ENCODE peak calls at places on chromosomes 11 and 22, in nine cellular contexts. D, V, Y, F, J, W, K, S and R are unnamed samples.

GRCh38 chr11:115201121-115201792 is 303.0 kb downstream of the CADM1 start:
- DNase-seq in S (no peak), Y (no peak), D (no peak), W (no peak), V (peak), K (no peak), J (no peak), F (no peak), R (peak)

GRCh38 chr11:30016588-30017363 is at the start of gene KCNA4:
- DNase-seq in F (peak), W (no peak), K (no peak), Y (peak), V (no peak), D (no peak), S (peak), J (no peak), R (peak)

GRCh38 chr22:29152381-29153138 is 53.1 kb upstream of the EMID1 start:
- DNase-seq in Y (peak), J (no peak), F (no peak), V (no peak), S (no peak), K (no peak), D (no peak), W (no peak), R (peak)

GRCh38 chr11:43751726-43752125 is 71.2 kb downstream of the HSD17B12 start:
- DNase-seq in J (no peak), D (no peak), F (no peak), W (no peak), K (no peak), Y (no peak), V (no peak), S (no peak), R (no peak)

GRCh38 chr11:75056806-75057205 is 39.9 kb downstream of the OR2AT4 start:
- DNase-seq in F (no peak), S (no peak), D (no peak), W (no peak), J (no peak), V (no peak), Y (no peak), K (no peak), R (no peak)

GRCh38 chr11:9280655-9281301 is 15.6 kb upstream of the DENND5A start:
- DNase-seq in F (no peak), K (peak), S (no peak), W (no peak), Y (no peak), V (peak), J (peak), D (peak), R (peak)

GRCh38 chr11:66326261-66327111 is 9.6 kb upstream of the CD248 start:
- DNase-seq in V (peak), K (peak), Y (peak), F (no peak), W (peak), S (peak), J (peak), D (no peak), R (no peak)

GRCh38 chr22:44335903-44336803 is 23.4 kb upstream of the SHISAL1 start:
- DNase-seq in F (no peak), D (no peak), V (no peak), K (no peak), Y (no peak), S (no peak), W (no peak), J (peak), R (no peak)

GRCh38 chr11:75208444-75208843 is 32.1 kb upstream of the TPBGL start:
- DNase-seq in J (no peak), K (no peak), V (no peak), F (no peak), W (no peak), Y (no peak), S (no peak), D (no peak), R (no peak)

GRCh38 chr11:130023204-130023603 is 20.6 kb upstream of the PRDM10 start:
- DNase-seq in K (no peak), Y (no peak), D (no peak), J (peak), V (peak), S (peak), F (no peak), W (no peak), R (peak)

GRCh38 chr11:46680815-46681214 is 19.6 kb downstream of the ARHGAP1 start:
- DNase-seq in D (no peak), J (no peak), K (no peak), Y (peak), W (no peak), S (no peak), V (no peak), F (no peak), R (no peak)

GRCh38 chr11:112658521-112658920 is 302.7 kb upstream of the NCAM1 start:
- DNase-seq in K (no peak), W (no peak), F (no peak), J (no peak), V (no peak), S (no peak), D (no peak), Y (no peak), R (no peak)

GRCh38 chr11:117830072-117830471 is 5.5 kb upstream of the FXYD2 start:
- DNase-seq in W (no peak), D (no peak), Y (peak), F (no peak), V (no peak), S (no peak), K (no peak), J (no peak), R (no peak)

GRCh38 chr22:47386812-47387510 is 624.5 kb downstream of the TBC1D22A start:
- DNase-seq in J (no peak), S (no peak), F (no peak), W (no peak), Y (peak), D (no peak), V (no peak), K (no peak), R (peak)

GRCh38 chr11:19631657-19632325 is 80.8 kb upstream of the NAV2 start:
- DNase-seq in K (no peak), F (no peak), J (no peak), W (no peak), Y (no peak), D (no peak), V (no peak), S (peak), R (no peak)

GRCh38 chr22:49587421-49587820 is 240.3 kb downstream of the BRD1 start:
- DNase-seq in J (no peak), D (no peak), Y (peak), V (no peak), F (no peak), K (no peak), W (no peak), S (no peak), R (no peak)

GRCh38 chr22:24593810-24594568 is 1.1 kb upstream of the LRRC75B start:
- DNase-seq in J (no peak), S (no peak), D (no peak), W (no peak), V (no peak), Y (peak), K (no peak), F (no peak), R (no peak)

GRCh38 chr11:3106736-3107524 is 49.7 kb upstream of the CARS1 start:
- DNase-seq in W (no peak), Y (peak), V (no peak), J (no peak), D (no peak), F (no peak), K (no peak), S (no peak), R (no peak)

GRCh38 chr11:3052567-3052966 is 4.7 kb downstream of the CARS1 start:
- DNase-seq in K (no peak), V (no peak), J (no peak), W (no peak), Y (peak), D (no peak), S (no peak), F (no peak), R (no peak)

GRCh38 chr22:46480396-46480795 is 57.0 kb downstream of the CELSR1 start:
- DNase-seq in W (no peak), D (no peak), J (no peak), V (no peak), S (no peak), K (no peak), F (no peak), Y (no peak), R (no peak)

GRCh38 chr11:87859583-87859982 is 315.7 kb downstream of the RAB38 start:
- DNase-seq in D (no peak), J (peak), F (no peak), Y (no peak), K (no peak), V (no peak), W (no peak), S (no peak), R (peak)

GRCh38 chr22:24060375-24060788 is 49.3 kb downstream of the CABIN1 start:
- DNase-seq in S (peak), W (no peak), F (peak), V (peak), D (no peak), Y (no peak), J (peak), K (no peak), R (no peak)

GRCh38 chr11:75313457-75314272 is 37.8 kb downstream of the ARRB1 start:
- DNase-seq in S (peak), W (peak), D (no peak), V (peak), K (no peak), Y (peak), J (peak), F (no peak), R (peak)

GRCh38 chr22:25076281-25076680 is 123.4 kb upstream of the CRYBB3 start:
- DNase-seq in D (peak), K (no peak), F (no peak), S (no peak), W (no peak), V (no peak), Y (no peak), J (no peak), R (no peak)

GRCh38 chr11:8354622-8355417 is 91.1 kb upstream of the LMO1 start:
- DNase-seq in Y (peak), V (no peak), W (peak), J (peak), K (no peak), D (no peak), S (no peak), F (peak), R (no peak)

GRCh38 chr22:42277988-42278776 is 7.7 kb upstream of the TCF20 start:
- DNase-seq in K (no peak), S (no peak), J (no peak), Y (peak), F (no peak), W (peak), V (peak), D (no peak), R (peak)

GRCh38 chr22:50271519-50271970 is 1.4 kb upstream of the MAPK11 start:
- DNase-seq in J (peak), K (peak), V (peak), S (peak), Y (no peak), D (peak), W (no peak), F (peak), R (peak)

GRCh38 chr11:71212871-71213559 is 39.4 kb downstream of the SHANK2 start:
- DNase-seq in Y (no peak), S (peak), J (no peak), K (no peak), D (no peak), F (no peak), V (peak), W (peak), R (no peak)